ENCODE peak calls at places on chromosome 18, in eight cellular contexts. W is SK-MEL-5, T is heart right ventricle, M is GF-D8, P is tibial artery, J is C1 segment of cervical spinal cord, R is fibroblast of lung, B is hippocampal formation. D is an unnamed sample.

GRCh38 chr18:35344736-35345459 is 678 bp upstream of the ZNF24 start:
- DNase-seq in B (peak; percentile 83), M (no peak), J (no peak), P (no peak), W (no peak), R (peak; percentile 56), T (no peak), D (no peak)

GRCh38 chr18:34929336-34929780 is 111.9 kb upstream of the MAPRE2 start:
- DNase-seq in R (peak; percentile 85), W (peak; percentile 14), T (no peak), B (no peak), P (no peak), M (no peak), J (no peak), D (no peak)

GRCh38 chr18:77341527-77341926 is 91.9 kb downstream of the GALR1 start:
- DNase-seq in R (no peak), B (no peak), T (no peak), W (peak; percentile 9), P (no peak), M (no peak), J (no peak), D (no peak)

GRCh38 chr18:1075310-1075709 is 170.6 kb downstream of the ADCYAP1 start:
- DNase-seq in W (no peak), R (no peak), J (no peak), P (no peak), B (no peak), M (no peak), T (no peak), D (no peak)

GRCh38 chr18:46070683-46071614 is 1.1 kb downstream of the PSTPIP2 start:
- DNase-seq in J (no peak), T (no peak), R (no peak), P (no peak), M (peak; percentile 81), B (no peak), W (no peak), D (no peak)

GRCh38 chr18:58788470-58788869 is 76.2 kb upstream of the ZNF532 start:
- DNase-seq in T (no peak), B (no peak), R (peak; percentile 60), W (no peak), M (no peak), P (no peak), J (no peak), D (no peak)

GRCh38 chr18:45249306-45249705 is 366.0 kb upstream of the SLC14A2 start:
- DNase-seq in P (no peak), W (no peak), R (peak; percentile 78), J (no peak), T (no peak), M (no peak), B (no peak), D (no peak)

GRCh38 chr18:33593261-33593660 is 15.2 kb downstream of the ASXL3 start:
- DNase-seq in P (no peak), M (no peak), R (peak; percentile 26), W (no peak), T (no peak), J (no peak), B (no peak), D (no peak)

GRCh38 chr18:46324087-46324486 is 219.9 kb downstream of the HAUS1 start:
- DNase-seq in J (no peak), B (no peak), M (no peak), T (no peak), R (no peak), W (no peak), P (no peak), D (no peak)

GRCh38 chr18:9810994-9811393 is 74.8 kb upstream of the TXNDC2 start:
- DNase-seq in T (no peak), W (no peak), P (no peak), J (no peak), R (no peak), B (no peak), M (no peak), D (no peak)

GRCh38 chr18:62634991-62635630 is 80.2 kb upstream of the PHLPP1 start:
- DNase-seq in M (no peak), B (no peak), J (no peak), R (no peak), P (no peak), T (no peak), W (no peak), D (no peak)

GRCh38 chr18:45253973-45254372 is 361.3 kb upstream of the SLC14A2 start:
- DNase-seq in M (no peak), B (no peak), J (no peak), R (no peak), W (no peak), T (no peak), P (no peak), D (no peak)

GRCh38 chr18:59512025-59512710 is 153.1 kb upstream of the LMAN1 start:
- DNase-seq in B (no peak), M (no peak), P (no peak), R (no peak), J (no peak), T (no peak), W (no peak), D (no peak)

GRCh38 chr18:8177330-8178016 is 431.8 kb upstream of the RAB12 start:
- DNase-seq in M (no peak), R (peak; percentile 76), J (no peak), P (no peak), T (peak; percentile 22), W (peak; percentile 90), B (no peak), D (no peak)

GRCh38 chr18:57439617-57439975 is 4.4 kb downstream of the ONECUT2 start:
- DNase-seq in P (no peak), R (no peak), B (no peak), M (no peak), J (no peak), T (no peak), W (no peak), D (no peak)

GRCh38 chr18:10035306-10035991 is 121.6 kb downstream of the VAPA start:
- DNase-seq in M (no peak), W (no peak), T (no peak), P (no peak), R (peak; percentile 30), J (no peak), B (no peak), D (no peak)

GRCh38 chr18:6714027-6714426 is 15.5 kb upstream of the ARHGAP28 start:
- DNase-seq in M (no peak), W (no peak), B (no peak), R (no peak), T (no peak), J (no peak), P (no peak), D (no peak)

GRCh38 chr18:376307-376706 is 108.5 kb upstream of the THOC1 start:
- DNase-seq in R (peak; percentile 74), W (no peak), J (no peak), T (no peak), B (no peak), M (no peak), P (peak; percentile 49), D (no peak)

GRCh38 chr18:74899554-74899953 is 301.9 kb downstream of the ZNF407 start:
- DNase-seq in B (no peak), M (no peak), R (no peak), T (no peak), P (peak; percentile 31), J (no peak), W (no peak), D (no peak)

GRCh38 chr18:5995626-5996025 is 100.3 kb upstream of the TMEM200C start:
- DNase-seq in T (no peak), P (no peak), W (no peak), M (no peak), B (no peak), J (no peak), R (no peak), D (no peak)

GRCh38 chr18:58578321-58578720 is 50.6 kb downstream of the ALPK2 start:
- DNase-seq in M (no peak), W (no peak), J (no peak), P (no peak), R (peak; percentile 52), T (no peak), B (no peak), D (no peak)

D was measured in CD8-positive, alpha-beta T cell.